ENCODE peak calls at places on chromosome 17, in nine cellular contexts. V, Y, B, P, M, K, L, G and W are unnamed samples. For H3K4me1, the result is how much of the 10 kb centered on the place peaks cover.

GRCh38 chr17:8016632-8017424 is 14.4 kb downstream of the GUCY2D start:
- DNase-seq in G (no peak), Y (peak), B (no peak), M (no peak), P (peak), V (peak), L (peak), K (peak), W (peak)

GRCh38 chr17:36611345-36612072 is 10.1 kb downstream of the MRM1 start:
- DNase-seq in B (no peak), Y (no peak), P (no peak), M (peak), K (no peak), V (no peak), G (no peak), L (no peak), W (no peak)

GRCh38 chr17:83196973-83197880 is 117.8 kb downstream of the METRNL start:
- DNase-seq in M (no peak), P (peak), G (peak), V (no peak), Y (no peak), L (no peak), K (no peak), B (no peak), W (no peak)

GRCh38 chr17:36920032-36921000 is 17.0 kb upstream of the LHX1 start:
- DNase-seq in P (no peak), V (no peak), L (no peak), M (peak), K (no peak), B (no peak), Y (peak), G (no peak), W (peak)

GRCh38 chr17:74394275-74394950 is 27.1 kb downstream of the GPR142 start:
- DNase-seq in V (no peak), L (no peak), G (no peak), Y (no peak), B (no peak), K (no peak), M (no peak), P (no peak), W (no peak)

GRCh38 chr17:56638536-56639177 is 45.2 kb downstream of the NOG start:
- DNase-seq in B (no peak), L (no peak), P (no peak), G (no peak), Y (no peak), K (no peak), M (peak), V (no peak), W (no peak)

GRCh38 chr17:30095507-30096244 is 20.9 kb upstream of the NSRP1 start:
- DNase-seq in M (peak), V (no peak), G (no peak), P (no peak), Y (peak), K (no peak), B (no peak), L (no peak), W (peak)

GRCh38 chr17:6137716-6138502 is 67.7 kb downstream of the WSCD1 start:
- DNase-seq in P (no peak), B (no peak), G (no peak), M (no peak), Y (no peak), K (no peak), L (no peak), V (no peak), W (no peak)

GRCh38 chr17:50100480-50100883 is 5.3 kb downstream of the PDK2 start:
- DNase-seq in V (no peak), Y (no peak), B (no peak), K (no peak), M (no peak), G (no peak), P (no peak), L (peak), W (no peak)

GRCh38 chr17:56832446-56832845 is 1.3 kb downstream of the C17orf67 start:
- DNase-seq in Y (no peak), B (no peak), M (no peak), V (no peak), K (no peak), L (no peak), G (no peak), P (no peak), W (no peak)

GRCh38 chr17:2853722-2854580 is 57.7 kb downstream of the RAP1GAP2 start:
- DNase-seq in M (peak), K (peak), Y (peak), V (peak), L (peak), P (no peak), G (no peak), B (peak), W (peak)
- H3K4me3 ChIP-seq in M (peak), K (peak), Y (peak), V (peak), L (peak), P (peak), G (peak), B (peak), W (peak)

DNA sequence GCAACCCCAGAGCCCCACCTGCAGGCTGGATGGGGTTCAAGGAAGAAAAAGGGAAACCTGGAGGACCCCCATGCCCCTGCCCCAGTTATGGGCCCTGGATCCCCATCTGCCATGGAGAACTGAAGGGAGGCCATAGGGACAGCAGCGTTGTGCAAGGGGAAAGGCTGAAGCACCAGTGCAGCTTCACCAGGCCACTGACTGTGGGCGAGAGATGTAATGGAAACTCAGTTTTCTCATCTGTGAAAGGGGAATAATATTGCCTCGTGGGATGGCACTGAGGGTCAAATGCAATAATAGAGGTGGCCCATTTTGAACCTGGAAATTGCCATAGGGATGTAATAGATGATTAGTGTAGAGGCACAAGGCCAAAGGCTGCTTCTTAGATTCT is 9.9 kb upstream of the TSPOAP1 start:
- DNase-seq in V (no peak), Y (no peak), L (no peak), G (no peak), P (no peak), M (no peak), K (no peak), B (no peak), W (no peak)
- H3K4me1 ChIP-seq in V (under half), Y (under half), L (under half), G (under half), P (half or more), M (under half), K (half or more), B (under half), W (under half)

GRCh38 chr17:76538941-76539340 is 903 bp upstream of the PRCD start:
- DNase-seq in L (no peak), K (no peak), Y (no peak), B (no peak), P (no peak), M (no peak), G (no peak), V (no peak), W (no peak)
- H3K27ac ChIP-seq in L (peak), K (no peak), Y (no peak), B (peak), P (no peak), M (no peak), G (peak), V (no peak), W (peak)

GRCh38 chr17:61405686-61406542 is 6.3 kb downstream of the TBX2 start:
- DNase-seq in G (no peak), V (no peak), Y (no peak), B (no peak), P (peak), K (no peak), M (no peak), L (no peak), W (no peak)
- H3K4me3 ChIP-seq in G (peak), V (peak), Y (no peak), B (peak), P (peak), K (no peak), M (peak), L (no peak), W (no peak)

GRCh38 chr17:70609566-70609965 is 440.2 kb downstream of the KCNJ2 start:
- DNase-seq in K (no peak), P (no peak), B (no peak), V (no peak), M (no peak), G (no peak), L (no peak), Y (no peak), W (no peak)

GRCh38 chr17:70608193-70608592 is 438.9 kb downstream of the KCNJ2 start:
- DNase-seq in B (no peak), K (no peak), V (no peak), M (peak), G (no peak), L (no peak), P (no peak), Y (no peak), W (no peak)

GRCh38 chr17:70608957-70609356 is 439.6 kb downstream of the KCNJ2 start:
- DNase-seq in G (no peak), Y (no peak), K (no peak), V (no peak), B (no peak), M (no peak), L (no peak), P (no peak), W (no peak)

GRCh38 chr17:70610161-70610560 is 440.8 kb downstream of the KCNJ2 start:
- DNase-seq in P (no peak), B (no peak), Y (no peak), V (no peak), K (no peak), G (no peak), L (no peak), M (no peak), W (no peak)

DNA sequence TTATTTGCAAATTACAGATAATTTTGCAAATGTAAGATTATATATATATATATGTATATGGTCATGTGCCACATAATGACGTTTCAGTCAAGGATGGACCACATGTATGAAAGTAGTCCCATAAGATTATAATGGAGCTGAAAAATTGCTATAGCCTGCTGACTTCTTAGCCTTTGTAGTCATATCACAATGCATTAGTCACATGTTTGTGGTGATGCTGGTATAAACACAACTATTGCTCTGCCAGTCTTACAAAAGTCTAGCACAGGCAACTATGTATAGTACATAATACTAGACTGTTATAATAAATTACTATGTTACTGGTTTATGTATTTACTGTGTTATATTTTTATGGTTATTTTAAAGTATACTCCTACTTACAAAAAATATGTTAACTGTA is 444.3 kb downstream of the KCNJ2 start:
- DNase-seq in Y (no peak), M (no peak), V (no peak), B (no peak), K (no peak), G (no peak), L (no peak), P (no peak), W (no peak)
- H3K4me1 ChIP-seq in Y (under half), M (under half), V (under half), B (under half), K (under half), G (under half), L (under half), P (under half), W (under half)